ENCODE peak calls at places on chromosome 22, in seven cellular contexts. D is caudate nucleus; K is GM06990; Q is activated T-helper 1 cell treated with anti-CD3 and anti-CD28 coated beads, Interleukin-12 subunit alpha, Interleukin-12 subunit beta, Interleukin-2, Interleukin-4 antibody, amounts not matched to agents 30 ng/mL and 10 ng/mL and 1 ng/mL, durations not matched to agents 14 hours and 24 hours and 36 hours; N is body of pancreas; X is activated CD8-positive, alpha-beta memory T cell treated with anti-CD3 and anti-CD28 coated beads for 48 hours; I is germinal center. B is an unnamed sample.

GRCh38 chr22:48950151-48950915 is 877.3 kb downstream of the BRD1 start:
- DNase-seq in I (no peak), K (no peak), D (no peak), X (no peak), N (no peak), Q (no peak), B (no peak)

GRCh38 chr22:35987487-35987886 is 41.1 kb downstream of the RBFOX2 start:
- DNase-seq in K (no peak), X (no peak), N (no peak), D (no peak), I (peak; percentile 6), Q (no peak), B (no peak)

GRCh38 chr22:42425337-42425988 is 6.7 kb downstream of the NFAM1 start:
- DNase-seq in K (no peak), Q (no peak), I (no peak), X (no peak), D (no peak), N (no peak), B (no peak)

GRCh38 chr22:24500251-24500820 is 5.2 kb downstream of the UPB1 start:
- DNase-seq in K (no peak), I (no peak), X (no peak), N (no peak), Q (no peak), D (no peak), B (no peak)

GRCh38 chr22:39204216-39204615 is 40.6 kb downstream of the PDGFB start:
- DNase-seq in Q (no peak), D (no peak), X (no peak), K (no peak), I (no peak), N (no peak), B (no peak)

GRCh38 chr22:17368727-17369552 is at the start of gene CECR2:
- DNase-seq in K (peak; percentile 12), D (peak; percentile 64), X (no peak), I (peak; percentile 7), Q (no peak), N (peak; percentile 49), B (no peak)

GRCh38 chr22:35893698-35894097 is 134.9 kb downstream of the RBFOX2 start:
- DNase-seq in K (no peak), D (no peak), X (no peak), N (no peak), I (no peak), Q (no peak), B (no peak)

GRCh38 chr22:31347251-31348008 is 1.3 kb upstream of the PATZ1 start:
- DNase-seq in Q (peak; percentile 48), N (peak; percentile 63), K (peak; percentile 86), D (peak; percentile 62), I (peak; percentile 76), X (peak; percentile 39), B (peak; percentile 43)

GRCh38 chr22:43167001-43167589 is 15.7 kb downstream of the TSPO start:
- DNase-seq in K (no peak), X (no peak), N (no peak), D (no peak), I (no peak), Q (no peak), B (no peak)

GRCh38 chr22:30701872-30702271 is 7.2 kb downstream of the OSBP2 start:
- DNase-seq in Q (no peak), I (no peak), X (no peak), K (no peak), D (peak; percentile 63), N (no peak), B (no peak)

GRCh38 chr22:19717691-19718254 is 3.5 kb downstream of the SEPTIN5 start:
- DNase-seq in D (peak; percentile 72), K (peak; percentile 76), N (peak; percentile 77), X (peak; percentile 60), I (peak; percentile 89), Q (peak; percentile 79), B (no peak)

GRCh38 chr22:20027966-20028854 is 7.3 kb downstream of the TANGO2 start:
- DNase-seq in K (no peak), N (no peak), D (no peak), Q (no peak), I (no peak), X (no peak), B (no peak)

GRCh38 chr22:27212617-27213177 is 555.3 kb downstream of the MIAT start:
- DNase-seq in I (no peak), X (no peak), K (no peak), N (peak; percentile 67), Q (no peak), D (no peak), B (no peak)

GRCh38 chr22:49880281-49880680 is 26.6 kb downstream of the ZBED4 start:
- DNase-seq in D (no peak), I (no peak), K (no peak), X (no peak), N (no peak), Q (peak; percentile 26), B (no peak)

GRCh38 chr22:22684605-22685561 is 40.5 kb downstream of the GGTLC2 start:
- DNase-seq in N (peak; percentile 29), Q (no peak), D (no peak), K (no peak), I (peak; percentile 67), X (no peak), B (peak; percentile 39)

GRCh38 chr22:19038164-19038546 is 84.1 kb downstream of the DGCR2 start:
- DNase-seq in X (no peak), K (no peak), I (no peak), Q (no peak), D (no peak), N (no peak), B (no peak)

GRCh38 chr22:19545935-19546207 is 21.7 kb upstream of the CLDN5 start:
- DNase-seq in K (no peak), I (no peak), X (no peak), Q (no peak), D (no peak), N (no peak), B (no peak)

GRCh38 chr22:20117656-20118571 is 888 bp upstream of the TRMT2A start:
- DNase-seq in I (peak; percentile 44), K (peak; percentile 69), X (peak; percentile 52), D (no peak), Q (peak; percentile 61), N (peak; percentile 43), B (no peak)

GRCh38 chr22:29022101-29022817 is 39.4 kb downstream of the C22orf31 start:
- DNase-seq in N (no peak), X (no peak), Q (no peak), I (no peak), K (no peak), D (no peak), B (no peak)

GRCh38 chr22:37454857-37455686 is 27.8 kb upstream of the ELFN2 start:
- DNase-seq in X (no peak), K (no peak), I (no peak), Q (no peak), D (no peak), N (no peak), B (no peak)

GRCh38 chr22:50414476-50415248 is 60.2 kb downstream of the SBF1 start:
- DNase-seq in N (no peak), D (no peak), I (no peak), Q (no peak), K (no peak), X (no peak), B (no peak)

GRCh38 chr22:41517172-41518047 is 26.9 kb downstream of the POLR3H start:
- DNase-seq in I (no peak), K (no peak), D (peak; percentile 57), X (no peak), Q (no peak), N (peak; percentile 84), B (no peak)

GRCh38 chr22:25488244-25489020 is 76.0 kb upstream of the GRK3 start:
- DNase-seq in K (no peak), I (no peak), N (peak; percentile 73), D (no peak), X (peak; percentile 33), Q (no peak), B (no peak)

GRCh38 chr22:39177456-39177775 is 24.9 kb upstream of the CBX7 start:
- DNase-seq in N (no peak), Q (no peak), K (no peak), X (no peak), D (no peak), I (no peak), B (no peak)

GRCh38 chr22:31490496-31490925 is 869 bp upstream of the EIF4ENIF1 start:
- DNase-seq in I (peak; percentile 86), K (peak; percentile 79), N (peak; percentile 39), X (peak; percentile 19), Q (peak; percentile 55), D (peak; percentile 44), B (peak; percentile 98)

GRCh38 chr22:44862281-44862680 is 109.9 kb downstream of the ARHGAP8 start:
- DNase-seq in X (no peak), Q (no peak), K (no peak), I (no peak), D (no peak), N (no peak), B (no peak)

GRCh38 chr22:35465109-35465701 is 65.3 kb downstream of the MCM5 start:
- DNase-seq in X (no peak), Q (no peak), N (no peak), K (no peak), I (no peak), D (no peak), B (no peak)

GRCh38 chr22:23790819-23791736 is 4.3 kb downstream of the SMARCB1 start:
- DNase-seq in Q (no peak), I (no peak), X (no peak), N (no peak), K (no peak), D (no peak), B (no peak)

GRCh38 chr22:48316245-48316875 is 1511.3 kb downstream of the BRD1 start:
- DNase-seq in K (no peak), N (no peak), Q (no peak), D (no peak), X (no peak), I (no peak), B (no peak)

B was measured in GM12864.